ENCODE peak calls at places on chromosomes 16 and 17, in five cellular contexts. One of them, this sample, is unnamed.

GRCh38 chr17:9195961-9196668 is 174.8 kb downstream of the NTN1 start:
- DNase-seq in neural crest cell: peak; percentile 30
- DNase-seq in sciatic nerve: no peak
- DNase-seq in GM13976: no peak
- DNase-seq in cardiac fibroblast: no peak
- DNase-seq in this sample: no peak

GRCh38 chr17:79629548-79630049 is 18.7 kb upstream of the RBFOX3 start:
- DNase-seq in cardiac fibroblast: no peak
- DNase-seq in sciatic nerve: no peak
- DNase-seq in GM13976: no peak
- DNase-seq in neural crest cell: no peak
- DNase-seq in this sample: no peak

GRCh38 chr16:3065069-3065741 is at the start of gene IL32:
- DNase-seq in GM13976: peak; percentile 77
- DNase-seq in neural crest cell: no peak
- DNase-seq in sciatic nerve: no peak
- DNase-seq in cardiac fibroblast: peak; percentile 95
- DNase-seq in this sample: no peak

GRCh38 chr17:50626037-50626574 is 8.6 kb upstream of the ABCC3 start:
- DNase-seq in neural crest cell: peak; percentile 75
- DNase-seq in cardiac fibroblast: peak; percentile 81
- DNase-seq in GM13976: peak; percentile 86
- DNase-seq in sciatic nerve: peak; percentile 81
- DNase-seq in this sample: peak; percentile 58

GRCh38 chr16:57113042-57113453 is 20.7 kb downstream of the CPNE2 start:
- DNase-seq in cardiac fibroblast: peak; percentile 61
- DNase-seq in GM13976: no peak
- DNase-seq in neural crest cell: no peak
- DNase-seq in sciatic nerve: no peak
- DNase-seq in this sample: no peak

GRCh38 chr17:19311421-19312215 is 50.9 kb downstream of the B9D1 start:
- DNase-seq in GM13976: no peak
- DNase-seq in sciatic nerve: no peak
- DNase-seq in cardiac fibroblast: peak; percentile 87
- DNase-seq in neural crest cell: no peak
- DNase-seq in this sample: no peak

GRCh38 chr17:63984651-63985386 is 12.1 kb upstream of the SCN4A start:
- DNase-seq in neural crest cell: no peak
- DNase-seq in GM13976: no peak
- DNase-seq in cardiac fibroblast: peak; percentile 94
- DNase-seq in sciatic nerve: no peak
- DNase-seq in this sample: no peak

GRCh38 chr17:65925606-65926307 is 266.2 kb downstream of the CEP112 start:
- DNase-seq in neural crest cell: no peak
- DNase-seq in sciatic nerve: no peak
- DNase-seq in GM13976: no peak
- DNase-seq in cardiac fibroblast: peak; percentile 89
- DNase-seq in this sample: no peak

GRCh38 chr17:27529230-27529796 is 73.1 kb downstream of the KSR1 start:
- DNase-seq in neural crest cell: no peak
- DNase-seq in cardiac fibroblast: peak; percentile 34
- DNase-seq in GM13976: no peak
- DNase-seq in sciatic nerve: no peak
- DNase-seq in this sample: no peak

GRCh38 chr17:42920922-42921321 is 20.3 kb downstream of the G6PC1 start:
- DNase-seq in neural crest cell: no peak
- DNase-seq in sciatic nerve: no peak
- DNase-seq in cardiac fibroblast: peak; percentile 25
- DNase-seq in GM13976: no peak
- DNase-seq in this sample: no peak

GRCh38 chr17:17089206-17089550 is 46.9 kb downstream of the MPRIP start:
- DNase-seq in cardiac fibroblast: no peak
- DNase-seq in neural crest cell: no peak
- DNase-seq in sciatic nerve: no peak
- DNase-seq in GM13976: no peak
- DNase-seq in this sample: no peak

GRCh38 chr17:19756551-19756950 is 8.5 kb upstream of the ALDH3A1 start:
- DNase-seq in neural crest cell: no peak
- DNase-seq in cardiac fibroblast: peak; percentile 3
- DNase-seq in GM13976: no peak
- DNase-seq in sciatic nerve: no peak
- DNase-seq in this sample: no peak

GRCh38 chr17:3893003-3893719 is at the start of gene CAMKK1:
- DNase-seq in cardiac fibroblast: peak; percentile 74
- DNase-seq in sciatic nerve: peak; percentile 91
- DNase-seq in GM13976: peak; percentile 99
- DNase-seq in neural crest cell: peak; percentile 76
- DNase-seq in this sample: peak; percentile 91

GRCh38 chr17:40331743-40332641 is 23.0 kb downstream of the RARA start:
- DNase-seq in GM13976: no peak
- DNase-seq in cardiac fibroblast: peak; percentile 77
- DNase-seq in neural crest cell: no peak
- DNase-seq in sciatic nerve: peak; percentile 93
- DNase-seq in this sample: no peak

GRCh38 chr17:39283098-39283497 is 57.4 kb upstream of the STAC2 start:
- DNase-seq in GM13976: no peak
- DNase-seq in cardiac fibroblast: no peak
- DNase-seq in neural crest cell: no peak
- DNase-seq in sciatic nerve: no peak
- DNase-seq in this sample: no peak

GRCh38 chr16:77744136-77744535 is 21.8 kb downstream of the NUDT7 start:
- DNase-seq in GM13976: no peak
- DNase-seq in neural crest cell: no peak
- DNase-seq in sciatic nerve: no peak
- DNase-seq in cardiac fibroblast: no peak
- DNase-seq in this sample: no peak

GRCh38 chr17:78996781-78997201 is 12.8 kb downstream of the CANT1 start:
- DNase-seq in cardiac fibroblast: no peak
- DNase-seq in GM13976: peak; percentile 24
- DNase-seq in sciatic nerve: peak; percentile 8
- DNase-seq in neural crest cell: no peak
- DNase-seq in this sample: no peak

GRCh38 chr17:17253445-17253844 is 16.5 kb upstream of the FLCN start:
- DNase-seq in GM13976: no peak
- DNase-seq in neural crest cell: no peak
- DNase-seq in sciatic nerve: no peak
- DNase-seq in cardiac fibroblast: no peak
- DNase-seq in this sample: no peak

GRCh38 chr16:1392826-1393225 is 21.7 kb downstream of the UNKL start:
- DNase-seq in GM13976: no peak
- DNase-seq in sciatic nerve: no peak
- DNase-seq in cardiac fibroblast: no peak
- DNase-seq in neural crest cell: no peak
- DNase-seq in this sample: no peak

GRCh38 chr16:30368122-30368791 is 2.0 kb downstream of the TBC1D10B start:
- DNase-seq in neural crest cell: no peak
- DNase-seq in sciatic nerve: no peak
- DNase-seq in cardiac fibroblast: peak; percentile 68
- DNase-seq in GM13976: no peak
- DNase-seq in this sample: no peak

GRCh38 chr16:87939562-87940423 is 3.5 kb upstream of the CA5A start:
- DNase-seq in sciatic nerve: no peak
- DNase-seq in neural crest cell: no peak
- DNase-seq in GM13976: no peak
- DNase-seq in cardiac fibroblast: no peak
- DNase-seq in this sample: no peak

GRCh38 chr17:39564201-39564828 is 43.4 kb downstream of the NEUROD2 start:
- DNase-seq in sciatic nerve: no peak
- DNase-seq in cardiac fibroblast: no peak
- DNase-seq in neural crest cell: no peak
- DNase-seq in GM13976: no peak
- DNase-seq in this sample: no peak

GRCh38 chr17:9956474-9957131 is 51.5 kb upstream of the RCVRN start:
- DNase-seq in cardiac fibroblast: no peak
- DNase-seq in sciatic nerve: no peak
- DNase-seq in GM13976: no peak
- DNase-seq in neural crest cell: no peak
- DNase-seq in this sample: peak; percentile 91

GRCh38 chr16:50093607-50094570 is 28.1 kb downstream of the HEATR3 start:
- DNase-seq in GM13976: peak; percentile 26
- DNase-seq in sciatic nerve: peak; percentile 72
- DNase-seq in cardiac fibroblast: peak; percentile 52
- DNase-seq in neural crest cell: no peak
- DNase-seq in this sample: peak; percentile 15

GRCh38 chr16:85075236-85075924 is 36.9 kb downstream of the CIBAR2 start:
- DNase-seq in GM13976: no peak
- DNase-seq in sciatic nerve: no peak
- DNase-seq in cardiac fibroblast: no peak
- DNase-seq in neural crest cell: no peak
- DNase-seq in this sample: no peak

GRCh38 chr17:56598471-56598870 is 5.0 kb downstream of the NOG start:
- DNase-seq in cardiac fibroblast: peak; percentile 3
- DNase-seq in sciatic nerve: no peak
- DNase-seq in neural crest cell: no peak
- DNase-seq in GM13976: no peak
- DNase-seq in this sample: no peak

GRCh38 chr17:63973930-63974593 is 1.3 kb upstream of the SCN4A start:
- DNase-seq in GM13976: no peak
- DNase-seq in neural crest cell: no peak
- DNase-seq in sciatic nerve: no peak
- DNase-seq in cardiac fibroblast: no peak
- DNase-seq in this sample: no peak

GRCh38 chr17:27741361-27741861 is 58.9 kb downstream of the NOS2 start:
- DNase-seq in sciatic nerve: no peak
- DNase-seq in GM13976: no peak
- DNase-seq in neural crest cell: no peak
- DNase-seq in cardiac fibroblast: peak; percentile 31
- DNase-seq in this sample: no peak

GRCh38 chr16:65336169-65336568 is 214.3 kb upstream of the CDH11 start:
- DNase-seq in neural crest cell: no peak
- DNase-seq in GM13976: no peak
- DNase-seq in cardiac fibroblast: peak; percentile 73
- DNase-seq in sciatic nerve: no peak
- DNase-seq in this sample: no peak

GRCh38 chr17:66468241-66469087 is 166.1 kb downstream of the PRKCA start:
- DNase-seq in GM13976: no peak
- DNase-seq in cardiac fibroblast: peak; percentile 42
- DNase-seq in sciatic nerve: no peak
- DNase-seq in neural crest cell: no peak
- DNase-seq in this sample: peak; percentile 18

GRCh38 chr16:24146523-24146922 is 109.6 kb upstream of the CACNG3 start:
- DNase-seq in cardiac fibroblast: no peak
- DNase-seq in sciatic nerve: no peak
- DNase-seq in GM13976: no peak
- DNase-seq in neural crest cell: no peak
- DNase-seq in this sample: no peak

GRCh38 chr17:75645501-75645888 is 12.3 kb downstream of the SMIM5 start:
- DNase-seq in GM13976: no peak
- DNase-seq in sciatic nerve: no peak
- DNase-seq in cardiac fibroblast: no peak
- DNase-seq in neural crest cell: no peak
- DNase-seq in this sample: no peak

GRCh38 chr17:82399030-82399429 is 19.1 kb upstream of the HEXD start:
- DNase-seq in neural crest cell: no peak
- DNase-seq in GM13976: no peak
- DNase-seq in cardiac fibroblast: peak; percentile 19
- DNase-seq in sciatic nerve: no peak
- DNase-seq in this sample: peak; percentile 18

GRCh38 chr17:61496957-61497653 is 44.9 kb downstream of the TBX4 start:
- DNase-seq in cardiac fibroblast: no peak
- DNase-seq in neural crest cell: no peak
- DNase-seq in sciatic nerve: no peak
- DNase-seq in GM13976: no peak
- DNase-seq in this sample: no peak

GRCh38 chr17:57662021-57662420 is 83.1 kb downstream of the CCDC182 start:
- DNase-seq in GM13976: no peak
- DNase-seq in neural crest cell: no peak
- DNase-seq in sciatic nerve: no peak
- DNase-seq in cardiac fibroblast: no peak
- DNase-seq in this sample: no peak

GRCh38 chr16:8763899-8764298 is 33.5 kb downstream of the TMEM186 start:
- DNase-seq in neural crest cell: no peak
- DNase-seq in cardiac fibroblast: no peak
- DNase-seq in GM13976: no peak
- DNase-seq in sciatic nerve: no peak
- DNase-seq in this sample: no peak

GRCh38 chr17:47736501-47737211 is 3.6 kb downstream of the TBX21 start:
- DNase-seq in neural crest cell: no peak
- DNase-seq in sciatic nerve: peak; percentile 49
- DNase-seq in cardiac fibroblast: no peak
- DNase-seq in GM13976: no peak
- DNase-seq in this sample: no peak

GRCh38 chr16:69112285-69113129 is 7.1 kb downstream of the HAS3 start:
- DNase-seq in neural crest cell: peak; percentile 77
- DNase-seq in cardiac fibroblast: peak; percentile 61
- DNase-seq in GM13976: peak; percentile 81
- DNase-seq in sciatic nerve: peak; percentile 67
- DNase-seq in this sample: peak; percentile 39

GRCh38 chr17:48236681-48237134 is 129.1 kb downstream of the SNX11 start:
- DNase-seq in neural crest cell: no peak
- DNase-seq in sciatic nerve: no peak
- DNase-seq in GM13976: no peak
- DNase-seq in cardiac fibroblast: peak; percentile 94
- DNase-seq in this sample: no peak